ENCODE peak calls at places on chromosomes 2 and 18, in eight cellular contexts. O is psoas muscle, H is A549, V is fibroblast of lung, B is HepG2, R is upper lobe of left lung, Q is Peyer's patch, G is lung. W is an unnamed sample.

GRCh38 chr2:9990735-9991134 is 39.2 kb downstream of the GRHL1 start:
- DNase-seq in V (no peak), Q (no peak), O (peak; percentile 55), R (no peak), G (no peak), B (no peak), H (no peak), W (no peak)

GRCh38 chr2:194824450-194824849 is 832.6 kb upstream of the SLC39A10 start:
- DNase-seq in G (no peak), B (no peak), Q (no peak), R (no peak), H (no peak), V (no peak), O (no peak), W (no peak)

GRCh38 chr2:216770050-216770449 is 74.7 kb upstream of the IGFBP5 start:
- DNase-seq in Q (no peak), O (no peak), B (no peak), G (no peak), R (no peak), V (no peak), H (no peak), W (no peak)

GRCh38 chr2:72148975-72149555 is 1.4 kb upstream of the CYP26B1 start:
- DNase-seq in B (no peak), H (no peak), Q (no peak), V (peak; percentile 24), O (peak; percentile 51), G (peak; percentile 28), R (peak; percentile 91), W (no peak)

GRCh38 chr18:74436158-74436755 is 20.9 kb downstream of the DIPK1C start:
- DNase-seq in Q (no peak), O (no peak), G (no peak), V (no peak), B (no peak), H (no peak), R (no peak), W (no peak)

GRCh38 chr18:3214855-3215637 is 4.7 kb downstream of the MYOM1 start:
- DNase-seq in R (peak; percentile 64), B (no peak), H (no peak), O (no peak), Q (no peak), G (no peak), V (no peak), W (no peak)

GRCh38 chr2:186540971-186541370 is 48.9 kb upstream of the ITGAV start:
- DNase-seq in O (no peak), V (peak; percentile 33), H (no peak), R (no peak), G (no peak), B (no peak), Q (no peak), W (no peak)

GRCh38 chr2:25411753-25412152 is 70.0 kb upstream of the DNMT3A start:
- DNase-seq in B (no peak), H (no peak), V (no peak), R (no peak), Q (no peak), G (no peak), O (no peak), W (no peak)

GRCh38 chr2:58991357-58991756 is 750.2 kb upstream of the FANCL start:
- DNase-seq in G (no peak), H (no peak), V (no peak), B (no peak), Q (no peak), R (no peak), O (no peak), W (no peak)

GRCh38 chr2:1598041-1598710 is 146.1 kb downstream of the PXDN start:
- DNase-seq in V (no peak), R (peak; percentile 72), H (no peak), G (no peak), B (no peak), O (no peak), Q (no peak), W (no peak)

GRCh38 chr2:12862541-12862940 is 145.8 kb downstream of the TRIB2 start:
- DNase-seq in G (no peak), O (no peak), R (no peak), B (no peak), Q (no peak), H (no peak), V (no peak), W (no peak)

GRCh38 chr2:4020649-4021048 is 317.3 kb downstream of the DCDC2C start:
- DNase-seq in Q (no peak), R (no peak), H (no peak), O (no peak), G (peak; percentile 20), B (no peak), V (no peak), W (no peak)

GRCh38 chr2:4020153-4020552 is 316.8 kb downstream of the DCDC2C start:
- DNase-seq in Q (no peak), B (peak; percentile 51), R (no peak), V (peak; percentile 1), O (no peak), G (no peak), H (no peak), W (no peak)

GRCh38 chr2:4018535-4018934 is 315.2 kb downstream of the DCDC2C start:
- DNase-seq in O (no peak), V (no peak), B (no peak), G (no peak), R (no peak), Q (no peak), H (no peak), W (no peak)
- H3K9me3 ChIP-seq in O (no peaks in the 10 kb centered on the region), V (no peaks in the 10 kb centered on the region), B (peaks cover 24% of the 10 kb centered on the region), G (no peaks in the 10 kb centered on the region), R (peaks cover 6% of the 10 kb centered on the region), Q (no peaks in the 10 kb centered on the region), H (peaks cover 3% of the 10 kb centered on the region), W (no peaks in the 10 kb centered on the region)

GRCh38 chr2:240520143-240520973 is 37.4 kb downstream of the ANKMY1 start:
- DNase-seq in B (no peak), Q (no peak), V (no peak), G (no peak), O (no peak), R (peak; percentile 78), H (no peak), W (no peak)
- H3K9me3 ChIP-seq in B (peaks cover 7% of the 10 kb centered on the region), Q (no peaks in the 10 kb centered on the region), V (no peaks in the 10 kb centered on the region), G (no peaks in the 10 kb centered on the region), O (no peaks in the 10 kb centered on the region), R (no peaks in the 10 kb centered on the region), H (peaks cover 26% of the 10 kb centered on the region), W (no peaks in the 10 kb centered on the region)

GRCh38 chr18:78727877-78728276 is 251.7 kb upstream of the SALL3 start:
- DNase-seq in O (no peak), Q (no peak), V (no peak), G (no peak), H (no peak), B (no peak), R (no peak), W (no peak)
- H3K9me3 ChIP-seq in O (no peaks in the 10 kb centered on the region), Q (no peaks in the 10 kb centered on the region), V (no peaks in the 10 kb centered on the region), G (no peaks in the 10 kb centered on the region), H (no peaks in the 10 kb centered on the region), B (no peaks in the 10 kb centered on the region), R (no peaks in the 10 kb centered on the region), W (no peaks in the 10 kb centered on the region)

GRCh38 chr18:78813156-78813555 is 166.5 kb upstream of the SALL3 start:
- DNase-seq in V (no peak), O (no peak), G (no peak), B (no peak), Q (no peak), H (no peak), R (peak; percentile 66), W (no peak)
- H3K9me3 ChIP-seq in V (peaks cover 5% of the 10 kb centered on the region), O (no peaks in the 10 kb centered on the region), G (no peaks in the 10 kb centered on the region), B (no peaks in the 10 kb centered on the region), Q (no peaks in the 10 kb centered on the region), H (no peaks in the 10 kb centered on the region), R (no peaks in the 10 kb centered on the region), W (no peaks in the 10 kb centered on the region)

W was measured in T-helper 17 cell.